ENCODE peak calls at places on chromosome 20, in seven cellular contexts. T is MM.1S, I is neural progenitor cell, R is A673, J is upper lobe of right lung, F is heart right ventricle, Z is IMR-90. X is an unnamed sample.

GRCh38 chr20:1325173-1326030 is 3.5 kb downstream of the SDCBP2 start:
- DNase-seq in J (peak; percentile 99), Z (peak; percentile 97), I (peak; percentile 97), R (peak; percentile 98), F (peak; percentile 99), T (peak; percentile 98), X (peak; percentile 90)

GRCh38 chr20:9514461-9515210 is at the start of gene LAMP5:
- DNase-seq in J (no peak), I (peak; percentile 94), T (peak; percentile 85), Z (peak; percentile 29), R (peak; percentile 39), F (peak; percentile 12), X (no peak)

GRCh38 chr20:24465730-24466129 is 3.7 kb upstream of the SYNDIG1 start:
- DNase-seq in J (no peak), Z (no peak), R (no peak), T (no peak), F (peak; percentile 30), I (no peak), X (peak; percentile 83)

GRCh38 chr20:7765221-7765620 is 175.0 kb downstream of the HAO1 start:
- DNase-seq in R (no peak), Z (no peak), J (no peak), I (no peak), F (no peak), T (peak; percentile 74), X (no peak)

GRCh38 chr20:3686867-3687321 is 5.1 kb upstream of the ADAM33 start:
- DNase-seq in T (no peak), J (no peak), I (no peak), Z (peak; percentile 94), R (peak; percentile 52), F (peak; percentile 73), X (peak; percentile 93)

GRCh38 chr20:4217349-4217761 is 202.0 kb upstream of the RNF24 start:
- DNase-seq in J (no peak), Z (no peak), R (no peak), I (peak; percentile 32), F (peak; percentile 47), T (no peak), X (no peak)

GRCh38 chr20:57654998-57655811 is 35.0 kb upstream of the ZBP1 start:
- DNase-seq in R (no peak), T (no peak), J (peak; percentile 62), Z (no peak), I (no peak), F (no peak), X (peak; percentile 62)

GRCh38 chr20:37379967-37380828 is 34.3 kb downstream of the SRC start:
- DNase-seq in Z (peak; percentile 67), I (no peak), T (no peak), R (no peak), F (no peak), J (no peak), X (no peak)

GRCh38 chr20:63447345-63447744 is 25.1 kb downstream of the KCNQ2 start:
- DNase-seq in R (no peak), J (no peak), I (no peak), F (no peak), T (no peak), Z (no peak), X (no peak)

DNA sequence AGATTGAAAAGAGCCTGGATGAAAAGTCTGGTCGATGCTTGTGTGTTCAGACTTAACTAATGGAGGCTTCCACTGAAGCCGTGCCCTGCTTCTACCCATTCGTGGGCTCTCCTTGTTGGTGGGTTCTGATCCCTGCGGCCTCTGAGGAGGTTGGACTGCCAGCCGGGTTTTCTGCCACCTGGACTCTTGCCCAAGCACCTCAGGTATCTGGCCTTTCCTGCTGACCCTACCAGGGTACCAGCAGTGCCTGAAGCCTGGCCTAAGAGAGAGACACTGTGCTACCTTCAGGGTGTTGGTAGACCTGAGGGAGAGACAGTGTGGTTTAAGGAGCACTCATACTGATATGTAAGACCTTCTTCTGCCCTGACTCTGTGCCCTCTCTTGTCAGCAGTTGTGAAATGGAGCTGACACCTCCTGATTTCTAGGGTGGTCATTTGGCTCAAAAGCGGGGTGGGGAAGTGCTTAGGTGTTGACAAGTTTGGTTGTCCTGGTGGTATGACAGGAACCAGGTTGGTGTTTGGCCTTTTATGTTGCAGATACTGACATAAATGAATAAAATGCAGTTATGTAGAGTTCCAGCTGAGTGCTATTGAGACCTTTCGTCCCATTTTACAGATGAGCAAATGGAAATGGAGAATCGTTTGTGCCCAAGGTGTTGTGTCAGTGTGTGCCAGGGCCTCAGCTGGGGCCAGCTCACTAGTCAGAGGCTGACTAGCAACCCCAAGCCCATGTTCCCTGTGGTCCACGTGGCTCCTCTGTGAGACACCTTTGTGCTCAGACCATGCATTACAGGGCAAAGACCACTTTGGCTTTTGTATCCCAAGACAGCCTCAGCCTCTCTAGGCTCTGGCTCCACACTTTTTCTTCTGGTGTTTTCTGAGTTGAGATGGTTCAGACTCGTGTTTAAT is 3.1 kb downstream of the PLCG1 start:
- DNase-seq in T (no peak), R (no peak), I (no peak), F (no peak), Z (no peak), J (peak; percentile 55), X (no peak)
- H3K4me1 ChIP-seq in T (peaks cover 14% of the 10 kb centered on the region), R (peaks cover 21% of the 10 kb centered on the region), I (peaks cover 52% of the 10 kb centered on the region), F (peaks cover 80% of the 10 kb centered on the region), Z (peaks cover 22% of the 10 kb centered on the region), J (peaks cover 73% of the 10 kb centered on the region), X (peaks cover under 1% of the 10 kb centered on the region)

GRCh38 chr20:43925215-43925614 is 10.6 kb downstream of the TOX2 start:
- DNase-seq in J (peak; percentile 37), F (no peak), T (no peak), Z (no peak), I (no peak), R (peak; percentile 68), X (no peak)
- H3K27me3 ChIP-seq in J (peaks cover 4% of the 10 kb centered on the region), F (peaks cover 41% of the 10 kb centered on the region), T (no peaks in the 10 kb centered on the region), Z (no peaks in the 10 kb centered on the region), I (no peaks in the 10 kb centered on the region), R (no peaks in the 10 kb centered on the region), X (no peaks in the 10 kb centered on the region)

DNA sequence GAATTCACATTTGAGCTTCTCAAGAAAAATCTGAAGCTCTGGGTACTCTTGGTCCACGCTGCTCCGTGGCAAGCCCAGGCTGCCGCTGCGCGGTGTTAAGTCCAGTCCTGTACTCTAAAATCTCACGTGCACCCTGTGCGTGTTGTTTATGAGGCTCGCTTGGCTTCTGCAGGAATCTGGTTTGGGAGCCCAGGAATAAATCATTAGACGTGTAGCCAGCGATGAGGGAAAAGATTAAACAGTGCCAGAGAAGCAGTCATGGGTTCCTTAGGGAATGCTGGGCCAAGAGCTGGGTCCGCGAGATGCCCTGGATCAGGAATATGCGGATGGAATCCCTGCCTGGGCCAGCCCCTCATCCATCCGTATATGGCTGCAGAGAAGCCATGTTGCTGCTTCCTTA is 87.3 kb downstream of the KCNB1 start:
- DNase-seq in R (no peak), T (no peak), I (no peak), Z (no peak), F (no peak), J (no peak), X (peak; percentile 76)
- H3K4me3 ChIP-seq in R (no peak overlapping the region), T (no peak overlapping the region), I (no peak overlapping the region), Z (no peak overlapping the region), F (no peak overlapping the region), J (no peak overlapping the region), X (no peak overlapping the region)

GRCh38 chr20:62326959-62327725 is 24.3 kb downstream of the ADRM1 start:
- DNase-seq in I (no peak), F (no peak), Z (no peak), J (no peak), R (no peak), T (no peak), X (no peak)

GRCh38 chr20:62326559-62326958 is 23.8 kb downstream of the ADRM1 start:
- DNase-seq in J (no peak), Z (no peak), T (no peak), F (no peak), I (no peak), R (no peak), X (no peak)

GRCh38 chr20:62323146-62323979 is 20.6 kb downstream of the ADRM1 start:
- DNase-seq in R (no peak), Z (no peak), F (peak; percentile 8), J (no peak), T (no peak), I (no peak), X (no peak)

GRCh38 chr20:62323980-62324906 is 21.4 kb downstream of the ADRM1 start:
- DNase-seq in I (no peak), Z (no peak), J (no peak), F (peak; percentile 14), T (no peak), R (no peak), X (no peak)

GRCh38 chr20:62325172-62325905 is 22.5 kb downstream of the ADRM1 start:
- DNase-seq in Z (no peak), F (no peak), J (no peak), I (no peak), T (no peak), R (no peak), X (no peak)
- H3K4me1 ChIP-seq in Z (no peaks in the 10 kb centered on the region), F (no peaks in the 10 kb centered on the region), J (no peaks in the 10 kb centered on the region), I (no peaks in the 10 kb centered on the region), T (no peaks in the 10 kb centered on the region), R (no peaks in the 10 kb centered on the region), X (no peaks in the 10 kb centered on the region)

DNA sequence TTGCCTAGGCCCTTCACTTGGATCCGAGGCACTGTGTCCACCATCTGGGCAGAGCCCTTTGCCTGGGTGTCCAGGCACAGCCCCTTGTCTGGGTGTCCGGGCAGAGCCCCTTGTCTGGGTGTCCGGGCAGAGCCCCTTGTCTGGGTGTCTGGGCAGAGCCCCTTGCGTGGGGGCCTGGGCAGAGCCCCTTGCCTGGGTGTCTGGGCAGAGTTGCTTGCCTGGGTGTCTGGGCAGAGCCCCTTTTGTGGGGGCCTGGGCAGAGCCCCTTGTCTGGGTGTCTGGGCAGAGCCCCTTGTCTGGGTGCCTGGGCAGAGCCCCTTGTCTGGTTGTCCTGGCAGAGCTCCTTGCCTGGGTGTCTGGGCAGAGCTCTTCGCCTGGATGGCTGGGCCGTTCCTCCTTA is 443.4 kb upstream of the CDH4 start:
- DNase-seq in Z (no peak), R (no peak), J (no peak), I (no peak), F (no peak), T (no peak), X (no peak)
- H3K27me3 ChIP-seq in Z (no peaks in the 10 kb centered on the region), R (peaks cover 9% of the 10 kb centered on the region), J (no peaks in the 10 kb centered on the region), I (no peaks in the 10 kb centered on the region), F (no peaks in the 10 kb centered on the region), T (no peaks in the 10 kb centered on the region), X (no peaks in the 10 kb centered on the region)

X was measured in ascending aorta.